ENCODE peak calls at places on chromosomes 6 and 20, in ten cellular contexts. F is aorta; U is CD8-positive, alpha-beta memory T cell; I is left ventricle myocardium inferior; M is Peyer's patch; B is HepG2; K is psoas muscle; Y is ovary; Q is IMR-90; D is pancreas. L is an unnamed sample. For H3K36me3 and H3K4me1, the result is how much of the 10 kb centered on the place peaks cover.

GRCh38 chr6:119848706-119849105 is 499.1 kb upstream of the MAN1A1 start:
- DNase-seq in Q (no peak), D (no peak), M (no peak), B (no peak), K (no peak), U (no peak), I (no peak), F (no peak), Y (no peak), L (no peak)

GRCh38 chr6:47362857-47363461 is 53.3 kb upstream of the TNFRSF21 start:
- DNase-seq in U (no peak), Q (no peak), Y (no peak), B (peak), D (no peak), F (no peak), K (no peak), I (no peak), M (no peak), L (no peak)

GRCh38 chr6:110682460-110682853 is 132.8 kb downstream of the CDK19 start:
- DNase-seq in K (no peak), I (no peak), Y (no peak), Q (peak), M (peak), B (peak), F (no peak), U (peak), D (peak), L (no peak)

GRCh38 chr6:15443119-15443518 is 197.2 kb downstream of the JARID2 start:
- DNase-seq in Q (peak), B (no peak), D (no peak), M (no peak), U (no peak), Y (no peak), I (no peak), K (no peak), F (no peak), L (no peak)

GRCh38 chr6:13505345-13505734 is 17.9 kb upstream of the GFOD1 start:
- DNase-seq in B (peak), I (no peak), F (no peak), D (no peak), K (no peak), Y (no peak), U (no peak), M (no peak), Q (no peak), L (no peak)

GRCh38 chr6:101509556-101509955 is 116.0 kb downstream of the GRIK2 start:
- DNase-seq in Q (peak), F (no peak), I (no peak), K (no peak), D (no peak), Y (no peak), B (no peak), M (no peak), U (no peak), L (no peak)

GRCh38 chr20:35952480-35953410 is 1.6 kb downstream of the SCAND1 start:
- DNase-seq in K (no peak), D (no peak), B (peak), M (no peak), U (peak), I (no peak), Q (peak), Y (no peak), F (no peak), L (no peak)

GRCh38 chr20:6665621-6666345 is 101.7 kb upstream of the BMP2 start:
- DNase-seq in D (no peak), M (no peak), Y (no peak), F (no peak), K (no peak), B (peak), U (no peak), I (no peak), Q (no peak), L (no peak)

GRCh38 chr6:139368661-139369060 is 5.8 kb downstream of the CITED2 start:
- DNase-seq in K (no peak), Q (no peak), U (no peak), I (no peak), B (no peak), D (no peak), Y (no peak), F (no peak), M (no peak), L (no peak)

GRCh38 chr20:4985658-4986057 is 15.7 kb downstream of the SLC23A2 start:
- DNase-seq in Y (no peak), D (no peak), B (no peak), U (no peak), I (no peak), M (no peak), K (no peak), Q (peak), F (no peak), L (no peak)

GRCh38 chr20:61776491-61776890 is 289.2 kb downstream of the TAF4 start:
- DNase-seq in Y (no peak), K (no peak), Q (no peak), B (no peak), U (no peak), F (peak), M (no peak), D (no peak), I (no peak), L (peak)

GRCh38 chr6:33438978-33439594 is 15.3 kb upstream of the ZBTB9 start:
- DNase-seq in B (no peak), K (no peak), D (no peak), U (no peak), I (no peak), Y (no peak), F (no peak), Q (no peak), M (no peak), L (no peak)

GRCh38 chr6:33441457-33441856 is 12.9 kb upstream of the ZBTB9 start:
- DNase-seq in I (no peak), K (no peak), U (no peak), D (no peak), Q (no peak), M (no peak), Y (no peak), F (no peak), B (no peak), L (no peak)

GRCh38 chr6:33442283-33442682 is 12.1 kb upstream of the ZBTB9 start:
- DNase-seq in M (no peak), U (no peak), F (no peak), Q (no peak), B (no peak), D (no peak), Y (no peak), K (no peak), I (no peak), L (no peak)

GRCh38 chr6:33440649-33441309 is 13.6 kb upstream of the ZBTB9 start:
- DNase-seq in I (no peak), B (no peak), Y (no peak), Q (no peak), D (no peak), F (no peak), U (no peak), K (no peak), M (no peak), L (no peak)

DNA sequence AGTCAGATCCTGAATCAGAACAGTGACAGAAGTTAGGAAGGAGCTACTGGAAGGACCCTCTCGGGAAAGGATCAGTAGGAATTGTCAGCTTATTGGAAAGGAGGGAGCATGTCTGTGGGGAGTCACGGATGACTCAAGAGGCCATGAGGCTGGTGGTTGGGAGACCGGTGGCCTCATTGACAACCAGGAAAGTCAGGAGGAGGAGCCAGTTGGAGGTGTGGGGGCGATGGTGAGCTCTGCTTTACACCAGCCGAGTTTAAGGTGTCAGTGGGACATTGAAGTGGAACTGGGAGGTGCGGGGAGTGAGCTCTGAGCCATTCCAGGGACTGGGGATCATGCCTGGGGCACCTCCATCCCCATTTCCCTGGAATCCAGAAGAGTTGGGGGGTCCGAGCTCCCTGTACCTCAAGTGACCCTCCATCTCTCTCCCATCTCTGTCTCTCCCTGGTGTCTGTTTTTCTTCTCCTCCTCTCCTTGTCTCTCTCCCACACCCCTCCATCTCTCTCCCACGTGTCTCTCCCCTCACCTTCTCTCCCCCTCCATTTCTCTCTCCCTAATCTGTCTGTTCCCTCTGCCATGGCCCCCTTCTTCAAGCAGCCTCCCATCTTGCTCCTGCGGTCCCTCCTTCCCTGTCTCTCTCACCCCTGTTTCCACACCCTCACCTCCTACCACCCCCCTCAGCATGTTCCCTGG is 14.3 kb upstream of the ZBTB9 start:
- DNase-seq in Y (no peak), F (no peak), D (no peak), M (no peak), Q (peak), B (no peak), I (no peak), K (no peak), U (no peak), L (no peak)
- H3K36me3 ChIP-seq in Y (under half), F (under half), D (under half), M (under half), Q (half or more), B (under half), I (half or more), K (under half), U (under half), L (under half)

GRCh38 chr6:2859325-2859700 is 17.6 kb upstream of the SERPINB1 start:
- DNase-seq in B (no peak), Q (no peak), M (no peak), I (no peak), Y (no peak), K (no peak), U (no peak), D (no peak), F (no peak), L (no peak)

GRCh38 chr6:2857185-2857579 is 15.5 kb upstream of the SERPINB1 start:
- DNase-seq in M (no peak), U (no peak), F (peak), B (no peak), Y (no peak), K (no peak), D (no peak), Q (no peak), I (no peak), L (no peak)

GRCh38 chr6:2857580-2858337 is 16.1 kb upstream of the SERPINB1 start:
- DNase-seq in U (peak), K (no peak), Q (peak), M (peak), B (no peak), D (no peak), Y (peak), I (peak), F (peak), L (peak)

GRCh38 chr6:2861071-2861821 is 19.6 kb upstream of the SERPINB1 start:
- DNase-seq in K (no peak), U (peak), M (no peak), Q (no peak), B (no peak), D (no peak), I (no peak), F (no peak), Y (no peak), L (no peak)

DNA sequence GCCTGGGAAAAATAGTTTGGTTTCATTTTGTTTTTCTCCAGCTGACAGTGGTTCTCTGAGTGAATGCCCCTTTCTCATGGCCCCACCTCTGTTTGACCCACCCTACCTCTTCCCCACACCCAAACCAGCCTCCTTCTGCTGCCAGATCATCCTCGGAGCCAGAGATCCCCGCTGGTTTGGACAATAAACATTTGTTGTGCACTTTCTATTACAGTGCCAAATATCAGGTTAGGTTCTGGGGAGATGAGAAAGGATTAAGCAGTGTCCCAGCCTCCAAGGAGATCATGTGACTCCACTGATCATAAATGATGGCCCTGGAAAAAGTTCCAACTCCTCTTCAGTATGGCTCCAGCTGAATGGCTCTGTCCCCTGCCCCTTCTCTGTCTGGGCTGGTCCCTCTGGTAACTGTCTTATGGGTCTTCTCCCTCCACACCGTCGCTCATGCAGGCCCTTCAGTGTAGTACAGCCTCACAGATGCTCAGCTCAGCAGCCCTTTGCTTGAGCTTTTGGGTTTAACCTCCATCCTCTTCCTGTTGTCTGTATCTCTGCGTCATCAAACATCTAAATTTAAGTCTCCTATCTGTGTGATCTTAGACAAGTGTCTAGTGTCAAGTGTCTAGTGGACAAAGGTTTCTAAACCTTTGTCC is 17.1 kb upstream of the SERPINB1 start:
- DNase-seq in B (no peak), M (peak), I (no peak), Y (no peak), U (peak), Q (no peak), D (no peak), F (no peak), K (no peak), L (no peak)
- H3K4me1 ChIP-seq in B (half or more), M (under half), I (under half), Y (under half), U (half or more), Q (under half), D (under half), F (under half), K (under half), L (half or more)

GRCh38 chr6:7500737-7501282 is 40.7 kb upstream of the DSP start:
- DNase-seq in M (no peak), B (no peak), U (no peak), I (no peak), K (no peak), Y (no peak), D (no peak), Q (no peak), F (no peak), L (no peak)

GRCh38 chr6:7504041-7504440 is 37.4 kb upstream of the DSP start:
- DNase-seq in M (no peak), F (no peak), D (no peak), B (no peak), Y (no peak), I (no peak), K (no peak), U (no peak), Q (no peak), L (no peak)

GRCh38 chr6:7502743-7503142 is 38.7 kb upstream of the DSP start:
- DNase-seq in M (no peak), I (no peak), Q (no peak), K (no peak), D (no peak), B (no peak), F (no peak), Y (no peak), U (no peak), L (no peak)

GRCh38 chr6:7507600-7507999 is 33.9 kb upstream of the DSP start:
- DNase-seq in F (no peak), I (no peak), Q (no peak), B (no peak), M (no peak), K (no peak), D (no peak), Y (no peak), U (no peak), L (no peak)

GRCh38 chr6:7505196-7505699 is 36.2 kb upstream of the DSP start:
- DNase-seq in U (no peak), F (no peak), Q (peak), D (peak), K (no peak), I (no peak), M (peak), B (peak), Y (no peak), L (no peak)
- H3K4me3 ChIP-seq in U (no peak), F (no peak), Q (no peak), D (no peak), K (no peak), I (no peak), M (no peak), B (no peak), Y (no peak), L (no peak)

DNA sequence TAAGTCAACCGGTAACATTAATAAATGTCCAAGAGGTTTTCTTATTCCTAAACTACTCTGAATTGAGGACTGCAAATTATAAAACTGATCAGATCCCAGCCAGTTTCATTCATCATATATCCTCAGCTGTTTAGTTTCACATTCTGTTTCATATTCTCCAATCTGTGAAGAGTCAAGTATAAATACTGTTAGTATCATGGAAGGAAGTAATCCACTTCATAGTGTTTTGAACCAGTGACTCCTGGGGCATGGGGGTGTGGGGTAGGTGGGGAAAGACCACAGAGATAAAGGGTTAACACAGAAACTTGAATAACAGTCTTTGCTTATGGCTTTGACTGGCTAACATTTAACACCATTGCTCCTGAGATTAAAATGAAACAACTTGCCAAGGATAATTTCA is 69.9 kb downstream of the FYN start:
- DNase-seq in B (no peak), D (no peak), I (no peak), F (no peak), Q (no peak), M (no peak), U (no peak), Y (no peak), K (no peak), L (no peak)
- H3K36me3 ChIP-seq in B (under half), D (under half), I (under half), F (under half), Q (under half), M (under half), U (under half), Y (under half), K (under half), L (under half)

DNA sequence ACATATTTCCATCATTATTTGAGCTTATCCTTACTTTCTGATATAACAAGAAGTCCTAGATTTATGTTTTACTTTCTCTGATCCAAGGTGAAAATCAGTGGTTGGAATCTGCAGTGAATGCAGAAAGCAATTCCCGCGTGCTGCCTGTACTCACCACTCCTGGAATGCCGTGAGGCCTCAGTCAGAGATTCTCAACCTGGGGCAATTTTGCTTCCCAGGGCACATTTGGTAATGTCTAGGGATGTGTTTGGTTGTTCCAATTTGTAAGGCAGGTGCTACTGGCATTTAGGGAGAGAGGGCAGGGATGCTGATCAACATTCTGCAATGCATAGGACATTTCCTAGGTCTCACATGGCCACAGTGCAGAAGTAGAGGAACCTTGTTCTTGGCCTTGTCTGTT is 23.9 kb downstream of the CST4 start:
- DNase-seq in Q (no peak), F (no peak), K (no peak), B (no peak), M (no peak), Y (no peak), U (no peak), I (no peak), D (no peak), L (no peak)
- H3K4me1 ChIP-seq in Q (under half), F (under half), K (under half), B (half or more), M (under half), Y (under half), U (under half), I (under half), D (under half), L (under half)

DNA sequence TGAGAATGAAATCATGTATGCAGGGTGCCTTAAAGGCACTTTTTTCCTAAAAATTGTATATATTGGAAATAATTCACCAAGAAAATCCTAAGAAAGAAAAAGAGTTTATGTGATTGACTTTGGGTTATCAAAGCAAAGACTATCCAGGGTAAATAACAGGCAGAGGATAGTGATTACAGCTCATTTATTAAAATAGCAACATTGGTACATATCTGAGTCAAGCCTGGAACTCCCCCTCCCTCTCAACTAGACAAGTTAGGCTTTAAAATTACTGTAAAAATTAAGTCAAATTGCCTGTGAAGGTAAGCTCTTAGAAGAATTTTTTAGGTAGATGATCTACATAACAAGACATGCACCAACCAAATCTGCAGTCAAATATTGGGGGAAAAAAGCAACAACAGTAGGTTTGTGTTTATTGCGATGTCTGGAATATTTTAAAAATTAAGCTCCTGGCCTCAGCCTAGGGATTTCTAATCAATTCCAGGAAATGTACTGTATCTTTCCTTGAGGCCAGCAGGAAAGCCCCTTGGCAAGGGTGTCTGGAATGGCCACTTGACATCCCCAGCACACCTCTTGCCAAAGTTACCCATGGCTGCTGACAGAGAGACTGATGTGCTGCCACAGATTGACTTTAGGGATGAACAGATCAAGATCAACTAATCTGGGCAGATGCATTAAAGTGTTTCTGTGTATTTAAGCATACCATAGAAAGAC is 31.2 kb upstream of the HBS1L start:
- DNase-seq in F (no peak), Y (no peak), K (no peak), D (peak), U (no peak), I (no peak), Q (no peak), M (no peak), B (no peak), L (no peak)
- H3K4me3 ChIP-seq in F (no peak), Y (no peak), K (no peak), D (no peak), U (peak), I (no peak), Q (peak), M (no peak), B (no peak), L (no peak)

DNA sequence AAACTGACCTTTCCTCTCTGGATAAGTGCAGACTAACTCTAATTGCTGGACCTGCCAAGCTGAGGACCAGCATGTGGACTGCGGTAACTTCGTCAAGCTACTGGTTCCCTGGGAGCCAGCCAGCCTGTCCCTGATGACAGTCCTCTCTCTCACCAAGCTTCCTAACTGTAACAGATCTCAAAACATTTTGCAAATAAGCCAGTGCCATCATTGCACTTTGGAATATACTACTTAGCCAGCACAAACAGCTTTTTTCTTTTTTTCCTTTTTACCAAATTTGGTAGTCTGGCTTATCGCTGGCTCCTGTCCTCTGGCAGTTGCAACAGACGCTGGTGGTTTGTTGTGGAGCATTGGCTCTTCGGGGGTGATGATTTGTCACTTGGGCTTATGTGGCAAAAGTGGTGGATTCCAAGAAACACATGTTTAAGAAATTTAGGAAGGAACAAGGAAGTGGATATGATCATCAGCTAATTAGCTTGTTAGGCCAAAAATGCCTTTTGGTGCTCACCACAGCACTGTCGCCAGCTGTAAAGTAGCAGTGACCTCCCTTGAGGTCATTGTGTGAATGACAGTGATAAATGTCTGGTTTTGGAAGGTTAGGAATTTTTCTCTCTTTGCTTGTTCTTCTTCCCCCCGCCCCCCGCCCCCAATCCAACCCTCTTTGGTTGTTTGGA is 171.7 kb downstream of the CLIC5 start:
- DNase-seq in Q (no peak), F (no peak), Y (no peak), B (peak), U (no peak), M (no peak), I (no peak), D (no peak), K (no peak), L (no peak)
- H3K36me3 ChIP-seq in Q (under half), F (under half), Y (under half), B (under half), U (under half), M (under half), I (under half), D (under half), K (under half), L (under half)

L was measured in spleen.